ENCODE peak calls at places on chromosomes 1 and 21, in nine cellular contexts. A is AG04450, D is AG09309, K is fibroblast of pulmonary artery, V is lower leg skin, J is GM12878, X is right atrium auricular region, P is AG04449, O is adipocyte. Q is an unnamed sample.

GRCh38 chr1:212315184-212315583 is 30.0 kb downstream of the PPP2R5A start:
- DNase-seq in A (no peak), D (no peak), K (no peak), V (no peak), J (no peak), X (no peak), P (no peak), O (no peak), Q (no peak)

GRCh38 chr1:57623039-57623790 is 199.4 kb upstream of the DAB1 start:
- DNase-seq in A (no peak), D (no peak), K (peak), V (no peak), J (no peak), X (no peak), P (no peak), O (peak), Q (no peak)

GRCh38 chr1:239308701-239309333 is 77.6 kb upstream of the CHRM3 start:
- DNase-seq in A (no peak), D (no peak), K (no peak), V (no peak), J (no peak), X (no peak), P (no peak), O (peak), Q (no peak)

GRCh38 chr1:48002142-48002541 is 5.0 kb upstream of the TRABD2B start:
- DNase-seq in A (no peak), D (no peak), K (no peak), V (peak), J (no peak), X (no peak), P (no peak), O (no peak), Q (no peak)

GRCh38 chr1:111199881-111200801 is at the start of gene DENND2D:
- DNase-seq in A (no peak), D (no peak), K (no peak), V (peak), J (peak), X (peak), P (no peak), O (no peak), Q (no peak)

GRCh38 chr1:116667577-116668105 is at the start of gene IGSF3:
- DNase-seq in A (no peak), D (no peak), K (peak), V (peak), J (no peak), X (peak), P (no peak), O (peak), Q (no peak)

GRCh38 chr1:158259117-158259516 is 4.9 kb downstream of the CD1A start:
- DNase-seq in A (no peak), D (no peak), K (no peak), V (no peak), J (no peak), X (no peak), P (no peak), O (no peak), Q (no peak)

GRCh38 chr1:36367798-36368197 is 17.9 kb downstream of the STK40 start:
- DNase-seq in A (no peak), D (no peak), K (no peak), V (no peak), J (no peak), X (no peak), P (no peak), O (no peak), Q (no peak)

GRCh38 chr1:180881806-180882509 is 30.7 kb upstream of the KIAA1614 start:
- DNase-seq in A (no peak), D (peak), K (peak), V (no peak), J (no peak), X (no peak), P (no peak), O (peak), Q (peak)

GRCh38 chr1:92749024-92749634 is 35.8 kb downstream of the EVI5 start:
- DNase-seq in A (no peak), D (no peak), K (peak), V (no peak), J (no peak), X (no peak), P (peak), O (peak), Q (peak)

DNA sequence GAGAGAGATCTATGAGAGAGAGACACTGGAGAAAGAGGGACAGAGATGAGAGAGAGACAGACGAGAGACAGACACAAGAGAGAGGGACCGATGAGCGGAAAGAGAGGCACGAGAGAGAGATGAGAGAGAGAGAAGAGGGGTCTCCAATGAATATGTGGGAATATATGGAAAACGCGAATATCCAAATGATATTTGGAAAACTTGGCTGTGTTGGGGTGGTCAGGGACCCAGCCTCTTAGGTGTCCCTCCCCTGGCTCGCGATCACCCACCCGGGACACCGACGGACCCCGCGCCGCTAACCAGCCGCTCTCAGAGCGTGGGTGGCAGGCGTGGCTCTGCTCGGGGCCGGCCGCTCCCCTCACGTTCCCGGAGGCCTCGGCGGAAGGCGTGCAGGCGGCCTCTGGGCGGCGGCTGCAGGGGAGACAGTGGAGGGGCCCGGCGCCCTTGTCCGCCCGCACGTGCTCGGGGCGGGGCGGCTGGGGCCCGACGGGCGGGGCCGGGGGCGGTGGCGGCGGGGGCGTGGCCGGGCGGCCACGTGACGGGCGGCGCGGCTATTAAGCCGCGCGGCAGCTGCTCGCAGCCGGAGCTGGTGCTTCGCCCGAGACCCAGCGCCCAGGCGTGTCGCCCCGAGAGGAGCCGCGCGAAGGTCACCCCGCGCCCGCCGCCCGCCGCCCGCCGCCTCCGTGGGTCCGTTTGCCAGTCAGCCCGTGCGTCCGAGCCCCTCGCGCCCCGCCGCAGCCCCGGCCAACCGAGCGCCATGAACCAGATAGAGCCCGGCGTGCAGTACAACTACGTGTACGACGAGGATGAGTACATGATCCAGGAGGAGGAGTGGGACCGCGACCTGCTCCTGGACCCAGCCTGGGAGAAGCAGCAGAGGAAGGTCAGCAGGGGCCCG is at the start of gene ACTN2:
- DNase-seq in A (no peak), D (no peak), K (peak), V (peak), J (no peak), X (no peak), P (no peak), O (peak), Q (no peak)
- H3K4me3 ChIP-seq in A (peak), D (no peak), K (peak), V (peak), J (no peak), X (peak), P (peak), O (peak), Q (no peak)

GRCh38 chr21:26837539-26837938 is 7.7 kb downstream of the ADAMTS1 start:
- DNase-seq in A (no peak), D (no peak), K (no peak), V (no peak), J (no peak), X (no peak), P (no peak), O (no peak), Q (no peak)
- H3K4me3 ChIP-seq in A (no peak), D (no peak), K (no peak), V (no peak), J (no peak), X (no peak), P (no peak), O (peak), Q (no peak)

GRCh38 chr21:45108808-45109800 is 34.7 kb downstream of the ADARB1 start:
- DNase-seq in A (no peak), D (no peak), K (no peak), V (no peak), J (no peak), X (no peak), P (no peak), O (no peak), Q (no peak)

GRCh38 chr21:45108034-45108790 is 33.8 kb downstream of the ADARB1 start:
- DNase-seq in A (no peak), D (no peak), K (no peak), V (no peak), J (no peak), X (no peak), P (no peak), O (no peak), Q (no peak)

GRCh38 chr21:45111703-45112102 is 37.3 kb downstream of the ADARB1 start:
- DNase-seq in A (no peak), D (no peak), K (no peak), V (no peak), J (no peak), X (no peak), P (no peak), O (no peak), Q (no peak)

GRCh38 chr21:45110873-45111624 is 36.7 kb downstream of the ADARB1 start:
- DNase-seq in A (no peak), D (no peak), K (no peak), V (no peak), J (no peak), X (no peak), P (no peak), O (no peak), Q (no peak)

GRCh38 chr21:45109831-45110492 is 35.6 kb downstream of the ADARB1 start:
- DNase-seq in A (no peak), D (no peak), K (no peak), V (no peak), J (peak), X (no peak), P (no peak), O (no peak), Q (peak)
- H3K4me3 ChIP-seq in A (no peak), D (no peak), K (no peak), V (no peak), J (peak), X (no peak), P (no peak), O (no peak), Q (no peak)

GRCh38 chr21:14275806-14276205 is 59.8 kb downstream of the RBM11 start:
- DNase-seq in A (no peak), D (no peak), K (no peak), V (no peak), J (no peak), X (no peak), P (no peak), O (no peak), Q (no peak)

GRCh38 chr21:14271053-14271452 is 55.1 kb downstream of the RBM11 start:
- DNase-seq in A (no peak), D (no peak), K (no peak), V (no peak), J (no peak), X (no peak), P (no peak), O (no peak), Q (no peak)

GRCh38 chr21:14270631-14271030 is 54.7 kb downstream of the RBM11 start:
- DNase-seq in A (no peak), D (no peak), K (no peak), V (no peak), J (no peak), X (no peak), P (no peak), O (no peak), Q (no peak)

GRCh38 chr21:14273736-14274538 is 58.0 kb downstream of the RBM11 start:
- DNase-seq in A (no peak), D (no peak), K (no peak), V (peak), J (no peak), X (peak), P (no peak), O (no peak), Q (no peak)
- H3K4me3 ChIP-seq in A (no peak), D (no peak), K (no peak), V (no peak), J (no peak), X (no peak), P (no peak), O (peak), Q (no peak)